ENCODE peak calls at places on chromosomes 12 and 14, in eight cellular contexts. Q, L, E, M, V, S, C and Y are unnamed samples. For H3K4me1, the result is how much of the 10 kb centered on the place peaks cover.

GRCh38 chr12:95396849-95397498 is 77.0 kb upstream of the METAP2 start:
- DNase-seq in Q (no peak), L (peak), E (no peak), M (no peak), V (no peak), S (no peak), C (no peak), Y (no peak)

GRCh38 chr14:69097974-69098373 is 54.9 kb downstream of the DCAF5 start:
- DNase-seq in Q (no peak), L (no peak), E (no peak), M (no peak), V (no peak), S (no peak), C (no peak), Y (peak)

GRCh38 chr12:114744696-114745095 is 60.7 kb upstream of the TBX3 start:
- DNase-seq in Q (peak), L (peak), E (peak), M (no peak), V (no peak), S (no peak), C (no peak), Y (no peak)

GRCh38 chr14:69259531-69260245 is at the start of gene GALNT16:
- DNase-seq in Q (peak), L (peak), E (no peak), M (peak), V (no peak), S (peak), C (peak), Y (peak)

GRCh38 chr12:57473886-57474285 is 5.8 kb downstream of the ARHGAP9 start:
- DNase-seq in Q (no peak), L (no peak), E (peak), M (no peak), V (no peak), S (no peak), C (no peak), Y (no peak)

GRCh38 chr14:31190717-31191263 is 16.8 kb downstream of the HECTD1 start:
- DNase-seq in Q (no peak), L (no peak), E (no peak), M (no peak), V (no peak), S (no peak), C (no peak), Y (no peak)

GRCh38 chr14:82855912-82856381 is 1322.3 kb upstream of the SEL1L start:
- DNase-seq in Q (peak), L (peak), E (no peak), M (peak), V (no peak), S (no peak), C (no peak), Y (peak)

GRCh38 chr12:120194534-120195395 is at the start of gene GCN1:
- DNase-seq in Q (peak), L (peak), E (peak), M (peak), V (peak), S (peak), C (peak), Y (peak)

GRCh38 chr14:93709249-93709648 is 79.0 kb downstream of the PRIMA1 start:
- DNase-seq in Q (no peak), L (no peak), E (no peak), M (no peak), V (no peak), S (no peak), C (no peak), Y (no peak)

GRCh38 chr12:130835011-130835410 is 4.0 kb downstream of the STX2 start:
- DNase-seq in Q (no peak), L (no peak), E (no peak), M (no peak), V (no peak), S (no peak), C (peak), Y (no peak)

GRCh38 chr12:64039285-64039871 is 182.7 kb downstream of the KICS2 start:
- DNase-seq in Q (no peak), L (peak), E (no peak), M (no peak), V (no peak), S (no peak), C (no peak), Y (no peak)

GRCh38 chr12:82057770-82058169 is 298.6 kb upstream of the PPFIA2 start:
- DNase-seq in Q (no peak), L (no peak), E (no peak), M (no peak), V (no peak), S (no peak), C (no peak), Y (peak)

GRCh38 chr14:97251423-97252155 is 454.4 kb downstream of the VRK1 start:
- DNase-seq in Q (no peak), L (no peak), E (no peak), M (no peak), V (peak), S (no peak), C (no peak), Y (peak)

GRCh38 chr12:54661048-54661447 is 12.9 kb upstream of the DCD start:
- DNase-seq in Q (no peak), L (no peak), E (no peak), M (no peak), V (no peak), S (no peak), C (no peak), Y (no peak)

GRCh38 chr12:29486972-29487371 is 10.5 kb downstream of the OVCH1 start:
- DNase-seq in Q (no peak), L (no peak), E (no peak), M (no peak), V (no peak), S (no peak), C (no peak), Y (no peak)

GRCh38 chr14:99749142-99749541 is 44.1 kb upstream of the EML1 start:
- DNase-seq in Q (no peak), L (no peak), E (no peak), M (peak), V (no peak), S (no peak), C (no peak), Y (peak)

GRCh38 chr12:109606261-109607028 is 32.9 kb downstream of the MVK start:
- DNase-seq in Q (peak), L (no peak), E (no peak), M (peak), V (no peak), S (no peak), C (no peak), Y (peak)

GRCh38 chr12:56978397-56979138 is 21.2 kb upstream of the RDH16 start:
- DNase-seq in Q (no peak), L (no peak), E (no peak), M (no peak), V (no peak), S (no peak), C (no peak), Y (no peak)

DNA sequence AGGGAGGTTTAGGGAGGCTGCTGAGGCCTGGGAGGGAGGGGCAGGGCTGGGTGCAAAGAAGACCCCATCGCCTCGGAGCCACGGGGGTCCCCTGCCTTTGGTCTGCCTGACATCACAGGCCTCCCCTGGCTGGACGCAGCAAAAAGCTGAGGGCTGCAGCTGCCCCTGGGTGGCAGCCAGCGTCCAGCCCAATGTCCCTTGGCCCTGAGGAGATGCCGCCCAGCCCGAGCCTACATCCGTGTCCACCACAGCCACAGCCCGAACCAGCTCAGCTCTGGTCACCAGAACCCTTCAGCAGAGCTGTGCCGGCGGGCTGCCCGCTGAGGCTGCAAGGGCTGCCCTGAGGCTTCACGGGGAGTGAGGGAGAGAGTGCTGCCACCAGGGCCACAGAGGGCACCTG is 1.9 kb downstream of the NUDT14 start:
- DNase-seq in Q (no peak), L (no peak), E (no peak), M (no peak), V (no peak), S (no peak), C (no peak), Y (no peak)
- H3K4me1 ChIP-seq in Q (under half), L (under half), E (under half), M (under half), V (under half), S (under half), C (under half), Y (under half)

DNA sequence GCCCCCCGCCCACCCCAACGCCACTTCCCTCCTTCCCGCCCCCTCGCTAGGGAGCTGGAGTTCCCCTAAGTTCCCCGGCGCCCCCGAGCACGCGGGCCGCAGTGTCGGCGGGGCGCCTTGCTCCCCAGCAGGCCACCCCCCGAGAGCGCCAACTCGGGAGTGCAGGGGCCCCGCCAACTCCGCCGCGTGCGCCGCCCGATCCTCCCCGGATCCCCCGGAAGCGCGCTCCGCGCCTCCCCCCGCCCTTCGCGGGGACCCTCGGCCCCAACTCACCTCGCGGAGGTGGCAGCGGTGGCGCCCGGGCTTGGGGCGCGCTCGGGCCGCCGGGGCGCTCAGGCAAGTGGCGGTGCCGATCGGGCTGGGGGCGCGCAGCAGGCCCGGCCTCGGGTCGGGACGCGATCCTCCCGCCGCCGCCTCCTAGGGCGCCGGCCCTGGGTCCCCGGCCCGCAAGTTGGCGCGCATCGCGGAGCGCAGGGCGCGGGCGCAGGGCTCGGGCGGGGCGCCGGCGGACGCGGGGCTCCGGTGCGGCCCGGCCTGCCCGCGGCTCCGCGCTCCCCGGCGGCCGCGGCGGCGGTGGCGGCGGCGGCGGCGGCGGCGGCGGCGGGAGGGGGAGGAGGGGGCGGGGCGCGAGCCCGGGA is at the start of gene NCOR2:
- DNase-seq in Q (no peak), L (no peak), E (no peak), M (peak), V (peak), S (no peak), C (peak), Y (peak)
- H3K4me1 ChIP-seq in Q (under half), L (under half), E (under half), M (under half), V (under half), S (under half), C (half or more), Y (under half)

DNA sequence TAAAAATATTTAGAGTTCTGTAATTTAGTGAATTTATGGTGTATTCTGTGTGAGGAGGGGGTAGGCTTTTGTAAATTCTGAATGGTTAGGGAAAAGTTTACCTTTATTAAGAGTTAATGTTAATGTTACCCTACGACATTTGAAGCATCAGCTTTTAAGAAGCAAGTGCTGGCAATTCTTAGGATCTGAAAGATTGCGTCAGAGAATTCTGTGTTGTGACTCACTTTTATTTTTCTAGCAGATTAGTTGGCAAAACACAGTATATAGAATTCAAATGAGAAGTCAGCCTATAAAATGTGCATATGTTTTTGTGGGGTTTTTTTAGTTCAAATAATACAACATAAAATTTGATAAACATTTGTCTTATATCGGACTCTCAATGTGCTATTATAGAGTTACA is 97.6 kb downstream of the RAD52 start:
- DNase-seq in Q (peak), L (peak), E (no peak), M (no peak), V (no peak), S (no peak), C (no peak), Y (no peak)
- H3K4me1 ChIP-seq in Q (under half), L (under half), E (under half), M (under half), V (under half), S (under half), C (under half), Y (under half)

GRCh38 chr14:64502476-64503183 is 1.0 kb downstream of the ZBTB25 start:
- DNase-seq in Q (peak), L (peak), E (no peak), M (no peak), V (peak), S (no peak), C (no peak), Y (peak)

GRCh38 chr14:64503434-64504309 is at the start of gene ZBTB25:
- DNase-seq in Q (peak), L (peak), E (peak), M (peak), V (peak), S (peak), C (peak), Y (peak)

GRCh38 chr14:64503184-64503433 is 529 bp downstream of the ZBTB25 start:
- DNase-seq in Q (peak), L (no peak), E (no peak), M (no peak), V (no peak), S (no peak), C (no peak), Y (no peak)

GRCh38 chr14:64504897-64505771 is 564 bp downstream of the ZBTB1 start:
- DNase-seq in Q (peak), L (peak), E (peak), M (peak), V (peak), S (peak), C (peak), Y (peak)

DNA sequence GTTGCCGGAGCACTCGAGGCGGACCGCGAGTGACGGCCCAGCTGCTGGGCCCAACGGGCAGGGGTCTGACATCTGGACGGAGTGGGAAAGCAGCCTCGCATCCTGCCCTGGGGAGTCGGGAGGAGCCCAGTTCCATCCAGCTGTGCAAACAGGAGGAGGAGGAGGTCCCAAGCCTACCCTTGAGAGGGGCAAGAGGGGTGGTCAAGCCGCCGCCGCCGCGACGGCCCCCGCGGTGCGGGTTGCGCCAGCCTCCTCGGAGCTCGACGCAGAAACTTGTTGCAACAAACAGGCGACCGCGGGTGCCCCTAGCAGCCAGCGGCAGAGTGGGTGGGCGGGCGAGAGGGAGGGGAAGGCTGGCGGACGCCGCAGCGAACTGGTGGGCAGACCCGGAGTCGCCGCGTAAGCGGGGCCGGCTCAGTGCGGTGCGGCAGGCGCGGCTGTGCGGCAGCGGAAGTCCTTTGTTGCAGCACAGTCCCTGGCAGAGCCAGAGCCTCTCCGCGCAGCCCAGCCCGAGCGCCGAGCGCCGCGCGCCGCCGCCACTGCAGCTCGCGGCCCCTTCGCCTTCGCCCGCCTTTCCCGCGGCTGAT is at the start of gene ZBTB1:
- DNase-seq in Q (peak), L (peak), E (peak), M (peak), V (peak), S (peak), C (peak), Y (peak)
- H3K4me1 ChIP-seq in Q (half or more), L (under half), E (under half), M (under half), V (half or more), S (under half), C (half or more), Y (under half)

GRCh38 chr14:20626274-20626673 is 15.2 kb downstream of the OR6S1 start:
- DNase-seq in Q (no peak), L (no peak), E (no peak), M (no peak), V (no peak), S (no peak), C (no peak), Y (no peak)
- H3K4me1 ChIP-seq in Q (under half), L (under half), E (under half), M (under half), V (under half), S (under half), C (under half), Y (under half)

GRCh38 chr14:22553445-22553844 is 35.6 kb downstream of the DAD1 start:
- DNase-seq in Q (no peak), L (no peak), E (no peak), M (no peak), V (no peak), S (no peak), C (no peak), Y (no peak)
- H3K4me1 ChIP-seq in Q (under half), L (under half), E (half or more), M (under half), V (under half), S (under half), C (under half), Y (under half)

GRCh38 chr12:75712223-75712622 is 200.8 kb upstream of the KRR1 start:
- DNase-seq in Q (no peak), L (no peak), E (no peak), M (no peak), V (no peak), S (no peak), C (no peak), Y (no peak)

GRCh38 chr12:75710361-75711069 is 199.1 kb upstream of the KRR1 start:
- DNase-seq in Q (no peak), L (no peak), E (no peak), M (no peak), V (no peak), S (no peak), C (no peak), Y (no peak)

GRCh38 chr12:75709474-75709873 is 198.1 kb upstream of the KRR1 start:
- DNase-seq in Q (no peak), L (no peak), E (no peak), M (no peak), V (no peak), S (no peak), C (no peak), Y (no peak)

GRCh38 chr12:75713434-75713833 is 202.0 kb upstream of the KRR1 start:
- DNase-seq in Q (no peak), L (no peak), E (no peak), M (no peak), V (no peak), S (no peak), C (no peak), Y (no peak)

GRCh38 chr12:75711276-75711675 is 199.9 kb upstream of the KRR1 start:
- DNase-seq in Q (no peak), L (no peak), E (no peak), M (no peak), V (no peak), S (no peak), C (no peak), Y (no peak)
- H3K4me1 ChIP-seq in Q (under half), L (under half), E (under half), M (under half), V (under half), S (under half), C (under half), Y (under half)

GRCh38 chr14:54566410-54567223 is at the start of gene SAMD4A:
- DNase-seq in Q (peak), L (peak), E (peak), M (peak), V (peak), S (peak), C (peak), Y (peak)
- H3K4me1 ChIP-seq in Q (under half), L (under half), E (half or more), M (under half), V (under half), S (under half), C (under half), Y (under half)